ENCODE peak calls at places on chromosomes 6 and 20, in five cellular contexts. One of them, this sample, is unnamed.

GRCh38 chr6:135036731-135037420 is 17.7 kb downstream of the HBS1L start:
- DNase-seq in H7: no peak
- DNase-seq in fibroblast of lung: no peak
- DNase-seq in cardiac muscle cell: no peak
- DNase-seq in NCI-H1436: no peak
- DNase-seq in this sample: no peak

GRCh38 chr20:38114353-38114791 is 50.7 kb downstream of the TGM2 start:
- DNase-seq in fibroblast of lung: peak
- DNase-seq in cardiac muscle cell: peak
- DNase-seq in NCI-H1436: no peak
- DNase-seq in H7: no peak
- DNase-seq in this sample: peak

GRCh38 chr6:137552809-137553208 is 58.6 kb upstream of the OLIG3 start:
- DNase-seq in cardiac muscle cell: no peak
- DNase-seq in fibroblast of lung: no peak
- DNase-seq in NCI-H1436: no peak
- DNase-seq in H7: no peak
- DNase-seq in this sample: no peak

GRCh38 chr6:43328528-43328927 is 19.9 kb upstream of the CRIP3 start:
- DNase-seq in fibroblast of lung: no peak
- DNase-seq in cardiac muscle cell: no peak
- DNase-seq in NCI-H1436: no peak
- DNase-seq in H7: no peak
- DNase-seq in this sample: no peak

GRCh38 chr6:107495196-107495643 is 5.3 kb downstream of the SOBP start:
- DNase-seq in H7: no peak
- DNase-seq in NCI-H1436: no peak
- DNase-seq in cardiac muscle cell: peak
- DNase-seq in fibroblast of lung: peak
- DNase-seq in this sample: peak

GRCh38 chr6:170388113-170388512 is 81.6 kb downstream of the FAM120B start:
- DNase-seq in NCI-H1436: no peak
- DNase-seq in cardiac muscle cell: peak
- DNase-seq in fibroblast of lung: no peak
- DNase-seq in H7: no peak
- DNase-seq in this sample: peak

GRCh38 chr6:12296255-12296573 is 6.1 kb downstream of the EDN1 start:
- DNase-seq in NCI-H1436: no peak
- DNase-seq in H7: no peak
- DNase-seq in cardiac muscle cell: peak
- DNase-seq in fibroblast of lung: peak
- DNase-seq in this sample: peak

GRCh38 chr6:128519931-128520435 is 416 bp downstream of the PTPRK start:
- DNase-seq in cardiac muscle cell: peak
- DNase-seq in NCI-H1436: peak
- DNase-seq in fibroblast of lung: no peak
- DNase-seq in H7: peak
- DNase-seq in this sample: peak

GRCh38 chr6:23245559-23245958 is 676.2 kb downstream of the HDGFL1 start:
- DNase-seq in H7: no peak
- DNase-seq in fibroblast of lung: peak
- DNase-seq in cardiac muscle cell: peak
- DNase-seq in NCI-H1436: no peak
- DNase-seq in this sample: peak

GRCh38 chr6:29977425-29977727 is 35.0 kb downstream of the HLA-A start:
- DNase-seq in fibroblast of lung: no peak
- DNase-seq in H7: no peak
- DNase-seq in NCI-H1436: no peak
- DNase-seq in cardiac muscle cell: no peak
- DNase-seq in this sample: no peak

GRCh38 chr6:2432258-2432657 is 186.9 kb upstream of the GMDS start:
- DNase-seq in fibroblast of lung: peak
- DNase-seq in cardiac muscle cell: peak
- DNase-seq in NCI-H1436: no peak
- DNase-seq in H7: no peak
- DNase-seq in this sample: peak

GRCh38 chr20:58150772-58151171 is 77.7 kb downstream of the ANKRD60 start:
- DNase-seq in cardiac muscle cell: no peak
- DNase-seq in fibroblast of lung: no peak
- DNase-seq in H7: peak
- DNase-seq in NCI-H1436: peak
- DNase-seq in this sample: no peak

This sample was measured in fibroblast of pulmonary artery.